ENCODE peak calls at places on chromosomes 2 and 18, in five cellular contexts. Z, T, X, F and U are unnamed samples.

GRCh38 chr2:92073036-92073814 is 2798.0 kb upstream of the TEKT4 start:
- DNase-seq in Z (no peak), T (no peak), X (no peak), F (no peak), U (no peak)

GRCh38 chr18:24658302-24658701 is 197.9 kb downstream of the HRH4 start:
- DNase-seq in Z (no peak), T (no peak), X (no peak), F (no peak), U (no peak)

GRCh38 chr18:50924372-50924771 is 43.5 kb upstream of the ELAC1 start:
- DNase-seq in Z (peak), T (no peak), X (no peak), F (no peak), U (no peak)

GRCh38 chr2:50466694-50467093 is 565.2 kb downstream of the NRXN1 start:
- DNase-seq in Z (no peak), T (no peak), X (no peak), F (no peak), U (no peak)

GRCh38 chr18:50853863-50854271 is 25.1 kb upstream of the ME2 start:
- DNase-seq in Z (peak), T (no peak), X (no peak), F (peak), U (no peak)

GRCh38 chr18:64311859-64312258 is 163.0 kb upstream of the LINC00305 start:
- DNase-seq in Z (no peak), T (no peak), X (no peak), F (no peak), U (no peak)

GRCh38 chr2:74302865-74303264 is 40.4 kb downstream of the SLC4A5 start:
- DNase-seq in Z (no peak), T (no peak), X (no peak), F (no peak), U (no peak)

GRCh38 chr2:216690451-216691209 is 4.7 kb downstream of the IGFBP5 start:
- DNase-seq in Z (no peak), T (no peak), X (no peak), F (peak), U (no peak)

GRCh38 chr2:176136375-176137248 is 7.1 kb downstream of the HOXD8 start:
- DNase-seq in Z (no peak), T (no peak), X (no peak), F (no peak), U (no peak)

GRCh38 chr2:239164281-239164871 is 236.4 kb downstream of the HDAC4 start:
- DNase-seq in Z (no peak), T (no peak), X (no peak), F (no peak), U (no peak)

GRCh38 chr18:3014501-3015202 is 1.7 kb upstream of the LPIN2 start:
- DNase-seq in Z (no peak), T (no peak), X (no peak), F (no peak), U (no peak)

GRCh38 chr2:19611491-19612332 is 253.3 kb upstream of the OSR1 start:
- DNase-seq in Z (peak), T (no peak), X (no peak), F (peak), U (peak)

GRCh38 chr2:85650456-85650855 is 17.5 kb downstream of the SFTPB start:
- DNase-seq in Z (no peak), T (no peak), X (no peak), F (no peak), U (no peak)

GRCh38 chr2:70443726-70444125 is 109.9 kb downstream of the TGFA start:
- DNase-seq in Z (no peak), T (no peak), X (peak), F (no peak), U (no peak)

GRCh38 chr2:99524056-99524455 is 34.2 kb upstream of the REV1 start:
- DNase-seq in Z (no peak), T (no peak), X (no peak), F (no peak), U (no peak)

DNA sequence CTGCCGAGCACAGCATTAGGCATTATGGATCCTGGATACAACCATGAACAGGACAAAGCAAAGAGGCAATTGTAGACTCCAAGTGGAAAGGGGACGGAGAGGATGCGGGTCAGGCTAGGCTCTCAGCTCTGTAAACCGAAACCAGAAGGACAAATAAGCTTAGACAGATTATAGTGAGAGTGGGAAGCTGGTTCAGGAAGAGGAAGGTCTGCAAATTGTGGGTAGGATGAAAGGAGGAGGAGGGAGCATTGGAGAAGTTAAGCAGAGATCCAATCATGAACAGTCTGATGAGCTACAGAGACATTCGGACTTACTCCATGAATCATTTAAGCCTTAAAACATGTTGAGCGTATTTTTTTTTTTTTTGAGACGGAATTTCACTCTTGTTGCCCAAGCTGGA is 3.0 kb downstream of the MSH6 start:
- DNase-seq in Z (no peak), T (no peak), X (no peak), F (no peak), U (no peak)
- H3K4me3 ChIP-seq in Z (no peak), T (peak), X (no peak), F (no peak), U (no peak)

DNA sequence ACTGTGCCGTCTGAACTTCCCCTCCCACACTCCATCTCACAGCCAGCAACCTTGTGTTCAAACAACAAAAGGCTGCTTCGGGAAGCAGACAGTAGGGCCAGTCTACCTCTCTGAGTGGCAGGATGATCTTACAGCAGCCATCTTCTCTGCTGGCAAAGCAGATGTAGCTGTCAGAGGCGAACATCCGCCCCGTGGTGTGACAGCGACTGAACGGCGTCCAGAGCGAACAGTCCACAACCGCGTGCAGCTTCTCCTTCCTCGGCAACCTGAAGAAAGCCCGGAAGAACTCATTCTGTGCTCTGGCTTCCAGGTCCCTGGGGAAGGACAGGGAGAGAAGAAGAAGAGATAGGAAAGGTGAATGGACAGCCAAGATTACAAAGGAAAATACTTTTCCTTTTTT is 38.0 kb downstream of the RPL31 start:
- DNase-seq in Z (no peak), T (no peak), X (no peak), F (no peak), U (no peak)
- H3K4me3 ChIP-seq in Z (no peak), T (no peak), X (no peak), F (no peak), U (no peak)

GRCh38 chr2:223725494-223725893 is 111.9 kb downstream of the AP1S3 start:
- DNase-seq in Z (peak), T (peak), X (peak), F (peak), U (no peak)
- H3K4me3 ChIP-seq in Z (no peak), T (peak), X (no peak), F (no peak), U (no peak)

DNA sequence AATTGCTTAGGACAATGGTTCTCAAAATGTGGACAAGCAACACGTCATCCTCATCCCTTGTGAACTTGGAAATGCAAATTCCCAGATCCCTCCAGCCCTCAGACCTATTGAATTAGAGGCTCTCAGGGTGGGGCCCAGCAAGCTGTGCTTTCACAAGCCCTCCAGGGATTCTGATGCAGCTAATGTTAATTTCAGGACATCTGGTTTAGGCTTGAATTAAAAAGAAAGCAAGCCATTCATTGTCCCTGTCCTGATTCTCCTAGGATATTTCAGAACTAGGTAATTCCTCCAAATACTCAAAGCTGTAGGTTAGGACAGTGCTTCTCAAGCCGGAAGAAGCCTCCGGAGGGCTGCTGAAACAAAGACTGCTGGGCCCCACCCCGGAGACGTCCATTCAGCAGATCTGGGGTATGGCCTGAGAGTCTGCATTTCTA is 26.0 kb upstream of the GLI2 start:
- DNase-seq in Z (no peak), T (peak), X (no peak), F (peak), U (no peak)
- H3K4me3 ChIP-seq in Z (no peak), T (no peak), X (no peak), F (no peak), U (no peak)

GRCh38 chr2:127637236-127637630 is 8.7 kb upstream of the GPR17 start:
- DNase-seq in Z (no peak), T (no peak), X (no peak), F (no peak), U (no peak)
- H3K4me3 ChIP-seq in Z (no peak), T (no peak), X (no peak), F (no peak), U (no peak)